ENCODE peak calls at places on chromosomes 1 and 21, in seven cellular contexts. L is right cardiac atrium, J is aorta, A is fibroblast of lung, Q is H9, H is GM23248, T is sigmoid colon. Z is an unnamed sample.

GRCh38 chr1:18324246-18324645 is 156.5 kb upstream of the KLHDC7A start:
- DNase-seq in A (no peak), H (no peak), J (peak; percentile 27), L (no peak), Q (peak; percentile 64), T (no peak), Z (no peak)

GRCh38 chr1:39886757-39887231 is 3.5 kb upstream of the TRIT1 start:
- DNase-seq in T (no peak), J (no peak), Q (no peak), A (peak; percentile 38), H (peak; percentile 42), L (no peak), Z (no peak)

GRCh38 chr1:174243451-174244000 is 84.2 kb downstream of the RABGAP1L start:
- DNase-seq in L (no peak), Q (no peak), H (no peak), J (no peak), A (peak; percentile 30), T (no peak), Z (no peak)

GRCh38 chr1:112169517-112169916 is 180.0 kb upstream of the KCND3 start:
- DNase-seq in H (no peak), Q (no peak), T (no peak), L (no peak), A (no peak), J (no peak), Z (no peak)

GRCh38 chr1:33036051-33036525 is 595 bp downstream of the AK2 start:
- DNase-seq in Q (no peak), H (peak; percentile 70), L (no peak), J (no peak), A (peak; percentile 10), T (no peak), Z (no peak)

GRCh38 chr21:18274370-18274769 is 29.7 kb downstream of the CHODL start:
- DNase-seq in A (no peak), J (no peak), Q (no peak), H (no peak), T (no peak), L (no peak), Z (no peak)

GRCh38 chr21:36791150-36791549 is 92.2 kb downstream of the SIM2 start:
- DNase-seq in Q (no peak), H (no peak), L (no peak), A (no peak), T (no peak), J (no peak), Z (no peak)

GRCh38 chr21:35933466-35933865 is 126.9 kb downstream of the SETD4 start:
- DNase-seq in T (peak; percentile 86), J (no peak), A (peak; percentile 82), Q (no peak), L (peak; percentile 84), H (peak; percentile 94), Z (no peak)

GRCh38 chr1:27726173-27726793 is 522 bp downstream of the FAM76A start:
- DNase-seq in T (peak; percentile 80), L (peak; percentile 84), H (peak; percentile 66), A (peak; percentile 23), J (peak; percentile 87), Q (peak; percentile 72), Z (no peak)

GRCh38 chr1:236024655-236025054 is 40.2 kb downstream of the NID1 start:
- DNase-seq in Q (no peak), A (no peak), J (no peak), T (no peak), H (no peak), L (no peak), Z (no peak)

GRCh38 chr1:60972841-60973364 is 109.5 kb upstream of the NFIA start:
- DNase-seq in L (no peak), H (peak; percentile 90), Q (no peak), J (no peak), T (no peak), A (peak; percentile 75), Z (no peak)

GRCh38 chr21:39386194-39386593 is 37.3 kb upstream of the HMGN1 start:
- DNase-seq in L (no peak), H (no peak), A (peak; percentile 17), J (no peak), T (peak; percentile 69), Q (peak; percentile 38), Z (no peak)

GRCh38 chr1:234887026-234887910 is 241.4 kb downstream of the TOMM20 start:
- DNase-seq in T (peak; percentile 86), J (peak; percentile 57), H (peak; percentile 82), Q (no peak), L (peak; percentile 83), A (no peak), Z (no peak)

GRCh38 chr1:23979387-23980005 is 631 bp downstream of the SRSF10 start:
- DNase-seq in J (peak; percentile 74), H (no peak), L (no peak), A (no peak), Q (no peak), T (no peak), Z (no peak)

GRCh38 chr1:80403472-80403893 is 1397.0 kb upstream of the ADGRL4 start:
- DNase-seq in Q (no peak), T (no peak), L (no peak), J (no peak), H (no peak), A (no peak), Z (no peak)

GRCh38 chr1:229991104-229991513 is 75.9 kb upstream of the GALNT2 start:
- DNase-seq in A (no peak), J (no peak), H (no peak), T (no peak), L (no peak), Q (no peak), Z (no peak)

GRCh38 chr1:195394567-195394966 is 1213.7 kb downstream of the KCNT2 start:
- DNase-seq in L (no peak), H (no peak), A (no peak), Q (no peak), T (no peak), J (no peak), Z (no peak)

GRCh38 chr1:182120411-182121258 is 59.1 kb upstream of the ZNF648 start:
- DNase-seq in H (no peak), J (no peak), Q (no peak), T (no peak), A (no peak), L (peak; percentile 78), Z (no peak)

GRCh38 chr21:43313939-43314405 is 113.0 kb downstream of the SIK1 start:
- DNase-seq in J (no peak), H (no peak), Q (no peak), T (no peak), A (no peak), L (peak; percentile 48), Z (no peak)

GRCh38 chr1:32116531-32116930 is 8.7 kb downstream of the KPNA6 start:
- DNase-seq in H (peak; percentile 50), T (no peak), A (peak; percentile 13), J (no peak), L (no peak), Q (no peak), Z (no peak)

GRCh38 chr1:96473791-96474452 is 247.7 kb upstream of the PTBP2 start:
- DNase-seq in J (no peak), L (no peak), Q (no peak), A (no peak), T (no peak), H (peak; percentile 68), Z (no peak)

GRCh38 chr1:180601512-180601911 is 30.3 kb upstream of the XPR1 start:
- DNase-seq in A (no peak), H (no peak), T (no peak), L (no peak), J (no peak), Q (no peak), Z (no peak)

GRCh38 chr1:197485790-197486189 is 217.7 kb downstream of the CRB1 start:
- DNase-seq in L (no peak), H (no peak), J (no peak), T (no peak), Q (no peak), A (no peak), Z (no peak)

DNA sequence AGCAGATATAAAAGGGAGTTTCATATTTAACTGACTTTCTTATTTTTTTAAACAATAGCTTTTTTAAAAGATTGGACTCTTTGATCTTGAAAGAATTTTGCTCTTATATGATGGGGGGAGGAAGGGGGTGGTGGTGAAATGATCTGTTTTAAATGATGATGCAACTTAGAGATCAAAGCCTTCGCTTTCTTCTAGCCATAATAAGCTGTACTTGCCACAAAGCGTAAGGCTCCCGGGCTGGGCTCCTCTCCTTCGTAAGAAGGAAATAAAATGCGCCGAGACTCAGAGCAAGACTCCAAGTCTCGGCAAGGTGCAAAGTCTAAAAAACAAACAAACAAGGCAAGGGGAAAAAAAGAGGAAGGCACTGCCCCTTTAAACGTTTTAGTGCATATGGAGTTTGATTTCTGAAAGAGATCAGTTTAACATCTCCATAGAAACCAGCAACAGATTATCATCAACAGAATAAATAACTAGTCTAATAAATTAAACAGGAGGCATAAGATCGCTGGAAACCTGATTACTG is 3.3 kb downstream of the CASZ1 start:
- DNase-seq in J (no peak), A (peak; percentile 29), Q (no peak), T (no peak), H (peak; percentile 29), L (no peak), Z (peak; percentile 64)
- H3K27me3 ChIP-seq in J (no peaks in the 10 kb centered on the region), A (peaks cover 29% of the 10 kb centered on the region), Q (peaks cover 14% of the 10 kb centered on the region), T (peaks cover 36% of the 10 kb centered on the region), H (peaks cover 54% of the 10 kb centered on the region), L (no peaks in the 10 kb centered on the region), Z (no peaks in the 10 kb centered on the region)

DNA sequence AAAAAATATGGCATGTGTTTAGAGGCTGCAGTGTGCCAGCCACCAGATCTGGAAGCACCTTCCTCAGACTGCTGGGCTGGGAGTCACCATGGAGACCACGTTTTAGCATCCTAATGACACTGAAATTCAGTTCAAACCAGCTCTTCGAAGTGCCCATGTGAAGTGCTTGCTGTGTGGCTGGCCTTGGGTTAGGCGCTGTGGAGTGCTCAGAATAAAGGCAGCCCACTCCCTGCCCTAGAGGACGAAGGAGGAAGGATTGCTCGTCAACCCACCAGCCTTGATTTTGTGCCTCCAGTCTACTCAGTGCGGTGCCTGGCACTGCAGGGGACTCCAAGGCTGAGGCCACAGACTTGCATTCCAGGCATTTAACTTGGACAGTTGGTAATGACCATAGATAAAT is 482.2 kb downstream of the OMA1 start:
- DNase-seq in T (no peak), J (no peak), A (no peak), L (no peak), Q (peak; percentile 40), H (no peak), Z (no peak)
- H3K27me3 ChIP-seq in T (no peaks in the 10 kb centered on the region), J (no peaks in the 10 kb centered on the region), A (no peaks in the 10 kb centered on the region), L (no peaks in the 10 kb centered on the region), Q (no peaks in the 10 kb centered on the region), H (no peaks in the 10 kb centered on the region), Z (no peaks in the 10 kb centered on the region)

DNA sequence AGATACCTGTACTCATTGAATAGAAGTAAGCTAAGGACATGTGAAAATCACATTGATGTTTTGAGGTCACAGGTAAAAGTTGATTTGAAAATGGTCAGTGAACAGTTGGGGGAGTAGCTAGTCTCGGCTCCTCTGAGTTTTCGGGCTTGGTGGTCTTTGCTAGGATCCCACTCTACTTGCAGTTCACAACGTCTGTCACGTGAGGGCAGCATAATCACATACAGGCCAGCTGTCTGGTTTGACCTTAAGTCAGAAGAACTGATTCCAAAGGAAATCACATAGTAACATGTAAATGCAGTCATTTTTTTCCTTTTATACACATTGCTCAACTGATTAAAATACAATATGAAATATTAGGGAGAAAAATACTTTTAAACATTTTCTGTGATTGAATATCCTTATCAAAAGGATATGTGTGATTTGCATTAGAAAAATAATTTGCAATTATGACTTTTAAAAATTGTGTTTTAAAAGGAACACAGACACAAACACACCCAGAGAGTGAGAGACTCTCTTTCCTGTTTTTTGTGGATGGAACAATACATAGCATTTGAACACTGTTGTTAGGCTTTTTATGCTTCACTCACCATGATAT is 21.8 kb upstream of the PDC start:
- DNase-seq in T (peak; percentile 67), H (peak; percentile 80), L (peak; percentile 80), A (peak; percentile 75), Q (peak; percentile 72), J (peak; percentile 73), Z (peak; percentile 51)
- H3K27me3 ChIP-seq in T (no peaks in the 10 kb centered on the region), H (no peaks in the 10 kb centered on the region), L (no peaks in the 10 kb centered on the region), A (no peaks in the 10 kb centered on the region), Q (no peaks in the 10 kb centered on the region), J (no peaks in the 10 kb centered on the region), Z (no peaks in the 10 kb centered on the region)

GRCh38 chr1:109472779-109473178 is 6.4 kb downstream of the SYPL2 start:
- DNase-seq in J (no peak), H (no peak), T (no peak), L (no peak), Q (no peak), A (no peak), Z (no peak)
- H3K27me3 ChIP-seq in J (no peaks in the 10 kb centered on the region), H (peaks cover 43% of the 10 kb centered on the region), T (no peaks in the 10 kb centered on the region), L (no peaks in the 10 kb centered on the region), Q (peaks cover 5% of the 10 kb centered on the region), A (peaks cover 28% of the 10 kb centered on the region), Z (peaks cover 4% of the 10 kb centered on the region)